ENCODE peak calls at places on chromosomes 2 and 18, in four cellular contexts. M is AG09319, E is left ventricle myocardium inferior, A is Peyer's patch. Z is an unnamed sample.

GRCh38 chr2:188623995-188624643 is 332.4 kb downstream of the GULP1 start:
- DNase-seq in M (peak), E (no peak), A (no peak), Z (no peak)

GRCh38 chr18:48920408-48921038 is 30.2 kb downstream of the SMAD7 start:
- DNase-seq in M (no peak), E (no peak), A (peak), Z (no peak)

GRCh38 chr2:222861411-222862067 is 703 bp downstream of the ACSL3 start:
- DNase-seq in M (no peak), E (peak), A (peak), Z (peak)

GRCh38 chr2:177271981-177272666 is 7.6 kb upstream of the NFE2L2 start:
- DNase-seq in M (no peak), E (no peak), A (no peak), Z (no peak)

GRCh38 chr2:105933906-105934305 is 189.2 kb downstream of the NCK2 start:
- DNase-seq in M (no peak), E (no peak), A (no peak), Z (no peak)

GRCh38 chr2:126634273-126634861 is 21.6 kb upstream of the GYPC start:
- DNase-seq in M (no peak), E (no peak), A (peak), Z (no peak)

GRCh38 chr18:68660355-68661183 is 54.3 kb downstream of the TMX3 start:
- DNase-seq in M (peak), E (no peak), A (no peak), Z (no peak)

GRCh38 chr2:54122939-54123338 is 7.5 kb downstream of the ACYP2 start:
- DNase-seq in M (no peak), E (no peak), A (no peak), Z (no peak)

GRCh38 chr18:58788470-58788869 is 76.2 kb upstream of the ZNF532 start:
- DNase-seq in M (no peak), E (no peak), A (no peak), Z (no peak)

GRCh38 chr2:30527859-30528258 is 80.8 kb downstream of the LCLAT1 start:
- DNase-seq in M (no peak), E (no peak), A (no peak), Z (no peak)

GRCh38 chr2:102520009-102520408 is 47.0 kb downstream of the SLC9A4 start:
- DNase-seq in M (no peak), E (no peak), A (peak), Z (no peak)

GRCh38 chr2:231200805-231201474 is 2.5 kb downstream of the ARMC9 start:
- DNase-seq in M (no peak), E (no peak), A (no peak), Z (no peak)

GRCh38 chr2:3102081-3102914 is 275.3 kb downstream of the EIPR1 start:
- DNase-seq in M (no peak), E (no peak), A (no peak), Z (no peak)

GRCh38 chr2:72988726-72989273 is 71.5 kb downstream of the EMX1 start:
- DNase-seq in M (no peak), E (no peak), A (peak), Z (no peak)

GRCh38 chr2:96402591-96402990 is 67.0 kb downstream of the NCAPH start:
- DNase-seq in M (no peak), E (no peak), A (no peak), Z (no peak)

GRCh38 chr2:134273240-134273983 is 19.5 kb downstream of the MGAT5 start:
- DNase-seq in M (no peak), E (no peak), A (no peak), Z (no peak)

GRCh38 chr18:9218052-9218451 is 81.5 kb downstream of the ANKRD12 start:
- DNase-seq in M (no peak), E (no peak), A (no peak), Z (no peak)

GRCh38 chr2:70725505-70725904 is 42.5 kb downstream of the ADD2 start:
- DNase-seq in M (no peak), E (no peak), A (no peak), Z (no peak)

GRCh38 chr2:96342085-96342484 is 6.5 kb downstream of the NCAPH start:
- DNase-seq in M (peak), E (no peak), A (peak), Z (no peak)

GRCh38 chr2:30714811-30715709 is 92.2 kb downstream of the CAPN13 start:
- DNase-seq in M (no peak), E (no peak), A (peak), Z (no peak)

GRCh38 chr2:50492452-50492851 is 539.5 kb downstream of the NRXN1 start:
- DNase-seq in M (peak), E (no peak), A (peak), Z (no peak)

GRCh38 chr18:45627204-45627526 is 11.9 kb downstream of the SLC14A2 start:
- DNase-seq in M (no peak), E (no peak), A (no peak), Z (no peak)

GRCh38 chr2:205902041-205902898 is 183.7 kb downstream of the INO80D start:
- DNase-seq in M (no peak), E (no peak), A (peak), Z (no peak)

GRCh38 chr2:144267209-144267608 is 252.7 kb downstream of the ZEB2 start:
- DNase-seq in M (no peak), E (no peak), A (no peak), Z (no peak)

GRCh38 chr2:133139847-133140533 is 428.3 kb downstream of the NCKAP5 start:
- DNase-seq in M (no peak), E (no peak), A (no peak), Z (no peak)

GRCh38 chr18:9417081-9417841 is 58.1 kb upstream of the RALBP1 start:
- DNase-seq in M (no peak), E (peak), A (no peak), Z (no peak)

GRCh38 chr2:122927217-122927616 is 1097.9 kb upstream of the CNTNAP5 start:
- DNase-seq in M (no peak), E (no peak), A (no peak), Z (no peak)

GRCh38 chr18:26865557-26865956 is at the start of gene AQP4:
- DNase-seq in M (no peak), E (peak), A (no peak), Z (no peak)

GRCh38 chr2:18991177-18992168 is 366.9 kb downstream of the OSR1 start:
- DNase-seq in M (peak), E (peak), A (peak), Z (no peak)

GRCh38 chr2:8544786-8545631 is 136.8 kb upstream of the ID2 start:
- DNase-seq in M (peak), E (peak), A (peak), Z (peak)

GRCh38 chr2:119254601-119255080 is 31.0 kb downstream of the STEAP3 start:
- DNase-seq in M (no peak), E (no peak), A (no peak), Z (no peak)

GRCh38 chr2:240432820-240433801 is 2.4 kb upstream of the GPC1 start:
- DNase-seq in M (no peak), E (peak), A (peak), Z (no peak)

GRCh38 chr18:57054891-57055290 is 92.0 kb upstream of the BOD1L2 start:
- DNase-seq in M (no peak), E (no peak), A (no peak), Z (no peak)

GRCh38 chr2:70094978-70095832 is 7.9 kb downstream of the PCBP1 start:
- DNase-seq in M (no peak), E (peak), A (peak), Z (no peak)

GRCh38 chr2:203532957-203533695 is 2.0 kb downstream of the RAPH1 start:
- DNase-seq in M (no peak), E (no peak), A (no peak), Z (no peak)

GRCh38 chr2:65045651-65046050 is 10.6 kb upstream of the CEP68 start:
- DNase-seq in M (no peak), E (no peak), A (no peak), Z (no peak)

GRCh38 chr2:217753460-217754200 is 249.2 kb downstream of the TNS1 start:
- DNase-seq in M (no peak), E (no peak), A (no peak), Z (no peak)
- TF ChIP-seq CTCF in M (no peak), E (no peak), A (no peak), Z (no peak)

GRCh38 chr2:218093879-218094278 is 24.8 kb downstream of the RUFY4 start:
- DNase-seq in M (no peak), E (no peak), A (no peak), Z (no peak)
- TF ChIP-seq CTCF in M (no peak), E (no peak), A (no peak), Z (peak)

GRCh38 chr2:27973592-27973991 is 83.1 kb downstream of the BABAM2 start:
- DNase-seq in M (no peak), E (no peak), A (no peak), Z (no peak)
- TF ChIP-seq CTCF in M (peak), E (peak), A (no peak), Z (no peak)

DNA sequence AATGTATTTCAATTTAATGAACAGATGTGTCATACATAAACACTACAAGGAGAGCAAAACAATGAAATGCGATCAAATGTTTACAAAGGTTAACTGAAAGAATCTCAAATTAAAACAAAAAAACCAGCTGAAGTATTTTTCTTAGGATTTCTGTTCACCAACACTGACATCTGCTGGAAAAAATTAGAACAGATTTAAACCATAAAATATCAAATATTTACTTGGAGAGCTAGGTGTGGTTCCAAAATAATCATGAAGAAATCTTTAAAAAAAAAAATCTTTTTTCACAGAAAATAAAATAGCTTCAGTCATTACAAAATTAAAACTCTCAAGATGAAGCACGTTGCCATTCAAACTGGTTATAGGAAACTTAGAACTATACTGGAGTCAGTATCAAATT is 13.8 kb downstream of the MMADHC start:
- DNase-seq in M (no peak), E (no peak), A (no peak), Z (no peak)
- TF ChIP-seq CTCF in M (peak), E (peak), A (no peak), Z (no peak)

GRCh38 chr2:198711484-198711883 is 746.3 kb downstream of the SATB2 start:
- DNase-seq in M (no peak), E (no peak), A (no peak), Z (no peak)

GRCh38 chr2:198715304-198715703 is 742.4 kb downstream of the SATB2 start:
- DNase-seq in M (no peak), E (no peak), A (no peak), Z (no peak)

GRCh38 chr2:198712485-198712884 is 745.3 kb downstream of the SATB2 start:
- DNase-seq in M (no peak), E (no peak), A (no peak), Z (no peak)

GRCh38 chr2:198717451-198717850 is 740.3 kb downstream of the SATB2 start:
- DNase-seq in M (no peak), E (no peak), A (no peak), Z (no peak)
- TF ChIP-seq CTCF in M (no peak), E (no peak), A (no peak), Z (no peak)

GRCh38 chr2:195672674-195673073 is 15.6 kb downstream of the SLC39A10 start:
- DNase-seq in M (no peak), E (no peak), A (no peak), Z (no peak)
- TF ChIP-seq CTCF in M (no peak), E (no peak), A (no peak), Z (no peak)

GRCh38 chr2:233674995-233675394 is 3.3 kb downstream of the UGT1A9 start:
- DNase-seq in M (no peak), E (no peak), A (no peak), Z (no peak)
- TF ChIP-seq CTCF in M (no peak), E (no peak), A (no peak), Z (no peak)

DNA sequence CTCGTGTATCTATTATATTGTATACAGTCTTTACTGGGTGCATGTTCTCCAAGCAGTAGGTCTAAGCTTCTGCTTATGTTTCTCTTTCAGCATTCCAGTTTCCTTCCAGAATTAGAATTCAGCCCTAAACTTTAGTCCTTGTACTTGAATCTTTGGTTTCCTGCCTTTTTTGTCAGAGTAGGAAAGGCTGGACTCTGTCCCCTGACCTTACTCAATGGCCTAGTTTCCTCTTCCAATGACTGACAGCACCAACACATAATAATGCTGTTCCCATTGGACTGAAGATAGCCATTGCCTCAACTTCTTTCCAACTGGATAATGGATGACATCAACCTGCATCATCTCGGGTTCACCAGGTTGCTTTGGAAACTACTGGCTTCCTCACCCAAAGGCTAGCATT is 217.0 kb downstream of the FIGN start:
- DNase-seq in M (no peak), E (no peak), A (no peak), Z (no peak)
- TF ChIP-seq CTCF in M (no peak), E (no peak), A (no peak), Z (no peak)

GRCh38 chr2:190490502-190490901 is 44.0 kb downstream of the NEMP2 start:
- DNase-seq in M (no peak), E (no peak), A (no peak), Z (no peak)
- TF ChIP-seq CTCF in M (no peak), E (no peak), A (no peak), Z (no peak)

GRCh38 chr2:234191819-234192407 is 141.4 kb downstream of the SPP2 start:
- DNase-seq in M (no peak), E (no peak), A (no peak), Z (no peak)
- TF ChIP-seq CTCF in M (no peak), E (no peak), A (no peak), Z (no peak)

Z was measured in natural killer cell.